ENCODE peak calls at places on chromosomes 3 and 15, in ten cellular contexts. One of them, this sample, is unnamed.

GRCh38 chr15:71822890-71823289 is 12.5 kb downstream of the NR2E3 start:
- DNase-seq in ascending aorta: no peak
- DNase-seq in right atrium auricular region: no peak
- DNase-seq in esophagus squamous epithelium: no peak
- DNase-seq in mucosa of descending colon: no peak
- DNase-seq in PC-9: no peak
- DNase-seq in stomach: no peak
- DNase-seq in cardiac fibroblast: no peak
- DNase-seq in AG04450: no peak
- DNase-seq in heart right ventricle: no peak
- DNase-seq in this sample: no peak

GRCh38 chr3:188707396-188708288 is 464.1 kb upstream of the TPRG1 start:
- DNase-seq in AG04450: no peak
- DNase-seq in heart right ventricle: no peak
- DNase-seq in esophagus squamous epithelium: no peak
- DNase-seq in stomach: no peak
- DNase-seq in cardiac fibroblast: peak
- DNase-seq in PC-9: no peak
- DNase-seq in mucosa of descending colon: no peak
- DNase-seq in ascending aorta: no peak
- DNase-seq in right atrium auricular region: no peak
- DNase-seq in this sample: no peak

GRCh38 chr3:39147711-39148115 is 5.7 kb downstream of the CSRNP1 start:
- DNase-seq in mucosa of descending colon: peak
- DNase-seq in esophagus squamous epithelium: no peak
- DNase-seq in heart right ventricle: no peak
- DNase-seq in cardiac fibroblast: peak
- DNase-seq in stomach: no peak
- DNase-seq in PC-9: no peak
- DNase-seq in AG04450: no peak
- DNase-seq in ascending aorta: no peak
- DNase-seq in right atrium auricular region: peak
- DNase-seq in this sample: peak

GRCh38 chr3:51646091-51646490 is 25.0 kb upstream of the TEX264 start:
- DNase-seq in right atrium auricular region: no peak
- DNase-seq in stomach: no peak
- DNase-seq in ascending aorta: no peak
- DNase-seq in AG04450: no peak
- DNase-seq in cardiac fibroblast: no peak
- DNase-seq in heart right ventricle: no peak
- DNase-seq in PC-9: no peak
- DNase-seq in esophagus squamous epithelium: no peak
- DNase-seq in mucosa of descending colon: no peak
- DNase-seq in this sample: peak

GRCh38 chr3:143755978-143756377 is 92.3 kb downstream of the SLC9A9 start:
- DNase-seq in heart right ventricle: no peak
- DNase-seq in cardiac fibroblast: no peak
- DNase-seq in mucosa of descending colon: no peak
- DNase-seq in PC-9: no peak
- DNase-seq in right atrium auricular region: no peak
- DNase-seq in esophagus squamous epithelium: no peak
- DNase-seq in ascending aorta: no peak
- DNase-seq in AG04450: no peak
- DNase-seq in stomach: no peak
- DNase-seq in this sample: no peak

GRCh38 chr3:196569003-196569516 is 600 bp downstream of the FBXO45 start:
- DNase-seq in right atrium auricular region: no peak
- DNase-seq in mucosa of descending colon: peak
- DNase-seq in heart right ventricle: peak
- DNase-seq in stomach: peak
- DNase-seq in esophagus squamous epithelium: no peak
- DNase-seq in cardiac fibroblast: peak
- DNase-seq in ascending aorta: no peak
- DNase-seq in AG04450: no peak
- DNase-seq in PC-9: peak
- DNase-seq in this sample: peak

GRCh38 chr3:81470416-81470978 is 290.9 kb downstream of the GBE1 start:
- DNase-seq in PC-9: no peak
- DNase-seq in ascending aorta: no peak
- DNase-seq in mucosa of descending colon: no peak
- DNase-seq in heart right ventricle: no peak
- DNase-seq in right atrium auricular region: no peak
- DNase-seq in AG04450: no peak
- DNase-seq in stomach: no peak
- DNase-seq in esophagus squamous epithelium: no peak
- DNase-seq in cardiac fibroblast: no peak
- DNase-seq in this sample: no peak

GRCh38 chr3:195256639-195257453 is 14.1 kb downstream of the XXYLT1 start:
- DNase-seq in cardiac fibroblast: no peak
- DNase-seq in mucosa of descending colon: no peak
- DNase-seq in heart right ventricle: no peak
- DNase-seq in ascending aorta: no peak
- DNase-seq in esophagus squamous epithelium: no peak
- DNase-seq in PC-9: no peak
- DNase-seq in stomach: no peak
- DNase-seq in right atrium auricular region: no peak
- DNase-seq in AG04450: no peak
- DNase-seq in this sample: no peak

GRCh38 chr15:82968066-82968465 is 15.5 kb upstream of the HOMER2 start:
- DNase-seq in heart right ventricle: no peak
- DNase-seq in cardiac fibroblast: peak
- DNase-seq in right atrium auricular region: no peak
- DNase-seq in AG04450: no peak
- DNase-seq in PC-9: no peak
- DNase-seq in esophagus squamous epithelium: no peak
- DNase-seq in stomach: no peak
- DNase-seq in ascending aorta: no peak
- DNase-seq in mucosa of descending colon: no peak
- DNase-seq in this sample: peak

GRCh38 chr15:84878504-84878903 is 6.0 kb upstream of the SLC28A1 start:
- DNase-seq in cardiac fibroblast: peak
- DNase-seq in ascending aorta: no peak
- DNase-seq in stomach: peak
- DNase-seq in AG04450: peak
- DNase-seq in PC-9: peak
- DNase-seq in mucosa of descending colon: peak
- DNase-seq in right atrium auricular region: peak
- DNase-seq in heart right ventricle: peak
- DNase-seq in esophagus squamous epithelium: no peak
- DNase-seq in this sample: peak

GRCh38 chr3:194632983-194633348 is 253 bp downstream of the TMEM44 start:
- DNase-seq in AG04450: no peak
- DNase-seq in PC-9: no peak
- DNase-seq in ascending aorta: no peak
- DNase-seq in right atrium auricular region: no peak
- DNase-seq in stomach: no peak
- DNase-seq in mucosa of descending colon: no peak
- DNase-seq in esophagus squamous epithelium: no peak
- DNase-seq in cardiac fibroblast: no peak
- DNase-seq in heart right ventricle: no peak
- DNase-seq in this sample: no peak

GRCh38 chr15:69565066-69565465 is 112.4 kb downstream of the RPLP1 start:
- DNase-seq in esophagus squamous epithelium: no peak
- DNase-seq in ascending aorta: no peak
- DNase-seq in AG04450: no peak
- DNase-seq in stomach: no peak
- DNase-seq in cardiac fibroblast: no peak
- DNase-seq in mucosa of descending colon: no peak
- DNase-seq in right atrium auricular region: no peak
- DNase-seq in PC-9: no peak
- DNase-seq in heart right ventricle: no peak
- DNase-seq in this sample: no peak

GRCh38 chr3:150673966-150674365 is 29.8 kb downstream of the ERICH6 start:
- DNase-seq in cardiac fibroblast: no peak
- DNase-seq in AG04450: no peak
- DNase-seq in PC-9: no peak
- DNase-seq in esophagus squamous epithelium: no peak
- DNase-seq in right atrium auricular region: no peak
- DNase-seq in heart right ventricle: no peak
- DNase-seq in ascending aorta: no peak
- DNase-seq in mucosa of descending colon: no peak
- DNase-seq in stomach: no peak
- DNase-seq in this sample: no peak

GRCh38 chr3:5195605-5196004 is 8.1 kb downstream of the EDEM1 start:
- DNase-seq in cardiac fibroblast: no peak
- DNase-seq in AG04450: no peak
- DNase-seq in PC-9: no peak
- DNase-seq in esophagus squamous epithelium: no peak
- DNase-seq in stomach: no peak
- DNase-seq in mucosa of descending colon: no peak
- DNase-seq in heart right ventricle: no peak
- DNase-seq in right atrium auricular region: no peak
- DNase-seq in ascending aorta: peak
- DNase-seq in this sample: peak

GRCh38 chr3:28172748-28173147 is 68.7 kb upstream of the CMC1 start:
- DNase-seq in AG04450: no peak
- DNase-seq in stomach: no peak
- DNase-seq in right atrium auricular region: no peak
- DNase-seq in ascending aorta: no peak
- DNase-seq in heart right ventricle: no peak
- DNase-seq in cardiac fibroblast: no peak
- DNase-seq in PC-9: no peak
- DNase-seq in mucosa of descending colon: no peak
- DNase-seq in esophagus squamous epithelium: no peak
- DNase-seq in this sample: no peak

GRCh38 chr15:32743411-32744145 is 25.8 kb downstream of the GREM1 start:
- DNase-seq in AG04450: no peak
- DNase-seq in PC-9: no peak
- DNase-seq in esophagus squamous epithelium: no peak
- DNase-seq in stomach: no peak
- DNase-seq in heart right ventricle: no peak
- DNase-seq in cardiac fibroblast: peak
- DNase-seq in ascending aorta: no peak
- DNase-seq in mucosa of descending colon: no peak
- DNase-seq in right atrium auricular region: no peak
- DNase-seq in this sample: no peak

GRCh38 chr15:83835384-83836010 is 181.6 kb downstream of the ADAMTSL3 start:
- DNase-seq in ascending aorta: no peak
- DNase-seq in AG04450: no peak
- DNase-seq in mucosa of descending colon: no peak
- DNase-seq in esophagus squamous epithelium: no peak
- DNase-seq in right atrium auricular region: no peak
- DNase-seq in cardiac fibroblast: no peak
- DNase-seq in heart right ventricle: no peak
- DNase-seq in stomach: no peak
- DNase-seq in PC-9: no peak
- DNase-seq in this sample: no peak

GRCh38 chr15:49290204-49290603 is 120.2 kb downstream of the GALK2 start:
- DNase-seq in mucosa of descending colon: no peak
- DNase-seq in cardiac fibroblast: no peak
- DNase-seq in stomach: no peak
- DNase-seq in heart right ventricle: no peak
- DNase-seq in AG04450: no peak
- DNase-seq in right atrium auricular region: no peak
- DNase-seq in esophagus squamous epithelium: no peak
- DNase-seq in ascending aorta: no peak
- DNase-seq in PC-9: no peak
- DNase-seq in this sample: no peak

GRCh38 chr3:42815826-42816225 is 6.6 kb downstream of the ACKR2 start:
- DNase-seq in stomach: no peak
- DNase-seq in mucosa of descending colon: no peak
- DNase-seq in AG04450: no peak
- DNase-seq in cardiac fibroblast: no peak
- DNase-seq in ascending aorta: no peak
- DNase-seq in right atrium auricular region: no peak
- DNase-seq in heart right ventricle: no peak
- DNase-seq in esophagus squamous epithelium: no peak
- DNase-seq in PC-9: peak
- DNase-seq in this sample: no peak

GRCh38 chr3:50268276-50268675 is 671 bp upstream of the SEMA3B start:
- DNase-seq in mucosa of descending colon: no peak
- DNase-seq in AG04450: no peak
- DNase-seq in heart right ventricle: no peak
- DNase-seq in stomach: no peak
- DNase-seq in PC-9: no peak
- DNase-seq in right atrium auricular region: no peak
- DNase-seq in cardiac fibroblast: no peak
- DNase-seq in ascending aorta: no peak
- DNase-seq in esophagus squamous epithelium: no peak
- DNase-seq in this sample: peak
- H3K4me3 ChIP-seq in mucosa of descending colon: no peak
- H3K4me3 ChIP-seq in AG04450: peak
- H3K4me3 ChIP-seq in heart right ventricle: no peak
- H3K4me3 ChIP-seq in stomach: peak
- H3K4me3 ChIP-seq in PC-9: no peak
- H3K4me3 ChIP-seq in right atrium auricular region: peak
- H3K4me3 ChIP-seq in cardiac fibroblast: no peak
- H3K4me3 ChIP-seq in ascending aorta: no peak
- H3K4me3 ChIP-seq in esophagus squamous epithelium: peak
- H3K4me3 ChIP-seq in this sample: no peak

DNA sequence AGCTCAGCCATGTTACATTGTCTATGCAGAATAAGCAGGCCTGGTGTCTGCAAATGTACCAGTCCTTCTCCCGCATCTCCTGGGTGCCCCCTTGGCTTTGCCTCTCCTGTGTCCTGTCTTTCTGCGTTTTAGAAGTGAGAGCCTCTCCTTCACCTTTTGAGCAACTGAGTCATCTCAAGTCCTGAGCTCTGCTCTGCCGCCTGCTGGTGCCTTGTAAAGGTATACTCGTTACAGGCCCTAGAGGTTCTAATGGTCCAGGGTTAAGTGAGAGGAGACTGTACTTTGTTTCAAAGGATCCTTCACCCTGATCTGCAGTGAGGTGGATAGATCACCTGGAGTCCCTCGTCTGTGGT is 12.6 kb downstream of the GHRL start:
- DNase-seq in right atrium auricular region: no peak
- DNase-seq in PC-9: no peak
- DNase-seq in cardiac fibroblast: no peak
- DNase-seq in heart right ventricle: no peak
- DNase-seq in ascending aorta: no peak
- DNase-seq in mucosa of descending colon: no peak
- DNase-seq in AG04450: no peak
- DNase-seq in esophagus squamous epithelium: no peak
- DNase-seq in stomach: no peak
- DNase-seq in this sample: no peak
- TF ChIP-seq CTCF in right atrium auricular region: no peak
- TF ChIP-seq CTCF in PC-9: no peak
- TF ChIP-seq CTCF in cardiac fibroblast: no peak
- TF ChIP-seq CTCF in heart right ventricle: no peak
- TF ChIP-seq CTCF in ascending aorta: no peak
- TF ChIP-seq CTCF in mucosa of descending colon: no peak
- TF ChIP-seq CTCF in AG04450: no peak
- TF ChIP-seq CTCF in esophagus squamous epithelium: no peak
- TF ChIP-seq CTCF in stomach: no peak
- TF ChIP-seq CTCF in this sample: peak

GRCh38 chr15:88257311-88257901 is 867 bp upstream of the NTRK3 start:
- DNase-seq in cardiac fibroblast: no peak
- DNase-seq in AG04450: no peak
- DNase-seq in stomach: no peak
- DNase-seq in mucosa of descending colon: no peak
- DNase-seq in ascending aorta: no peak
- DNase-seq in esophagus squamous epithelium: no peak
- DNase-seq in PC-9: no peak
- DNase-seq in right atrium auricular region: no peak
- DNase-seq in heart right ventricle: no peak
- DNase-seq in this sample: no peak
- H3K4me3 ChIP-seq in cardiac fibroblast: no peak
- H3K4me3 ChIP-seq in AG04450: no peak
- H3K4me3 ChIP-seq in stomach: peak
- H3K4me3 ChIP-seq in mucosa of descending colon: no peak
- H3K4me3 ChIP-seq in ascending aorta: peak
- H3K4me3 ChIP-seq in esophagus squamous epithelium: peak
- H3K4me3 ChIP-seq in PC-9: no peak
- H3K4me3 ChIP-seq in right atrium auricular region: peak
- H3K4me3 ChIP-seq in heart right ventricle: peak
- H3K4me3 ChIP-seq in this sample: no peak

GRCh38 chr3:24495334-24495994 is 814 bp upstream of the THRB start:
- DNase-seq in heart right ventricle: peak
- DNase-seq in mucosa of descending colon: peak
- DNase-seq in ascending aorta: no peak
- DNase-seq in stomach: peak
- DNase-seq in AG04450: no peak
- DNase-seq in esophagus squamous epithelium: no peak
- DNase-seq in PC-9: peak
- DNase-seq in right atrium auricular region: peak
- DNase-seq in cardiac fibroblast: no peak
- DNase-seq in this sample: no peak
- TF ChIP-seq CTCF in heart right ventricle: no peak
- TF ChIP-seq CTCF in mucosa of descending colon: no peak
- TF ChIP-seq CTCF in ascending aorta: no peak
- TF ChIP-seq CTCF in stomach: no peak
- TF ChIP-seq CTCF in AG04450: no peak
- TF ChIP-seq CTCF in esophagus squamous epithelium: no peak
- TF ChIP-seq CTCF in PC-9: peak
- TF ChIP-seq CTCF in right atrium auricular region: no peak
- TF ChIP-seq CTCF in cardiac fibroblast: no peak
- TF ChIP-seq CTCF in this sample: no peak

This sample was measured in fibroblast of mammary gland.